ENCODE peak calls at places on chromosomes 16 and 17, in eight cellular contexts. G is GM12878, E is GM23248, D is H9, U is IMR-90, T is fibroblast of lung, K is MM.1S, M is GM23338. L is an unnamed sample.
A peak's percentile ranks its signal among the peaks of the same experiment; 100 is the strongest.

GRCh38 chr17:60851181-60851580 is 173.5 kb downstream of the BCAS3 start:
- DNase-seq in G (no peak), E (no peak), D (peak; percentile 61), U (no peak), T (no peak), K (peak; percentile 22), M (peak; percentile 53), L (no peak)

GRCh38 chr16:1533443-1533951 is at the start of gene TMEM204:
- DNase-seq in G (no peak), E (peak; percentile 81), D (no peak), U (peak; percentile 78), T (peak; percentile 11), K (no peak), M (peak; percentile 33), L (no peak)

GRCh38 chr16:17556276-17557052 is 85.7 kb upstream of the XYLT1 start:
- DNase-seq in G (no peak), E (peak; percentile 67), D (peak; percentile 41), U (peak; percentile 33), T (peak; percentile 63), K (peak; percentile 34), M (peak; percentile 77), L (peak; percentile 65)

GRCh38 chr17:5680766-5681165 is 96.5 kb upstream of the NLRP1 start:
- DNase-seq in G (no peak), E (no peak), D (peak; percentile 52), U (no peak), T (no peak), K (no peak), M (peak; percentile 67), L (no peak)

GRCh38 chr17:28912938-28913333 is 10.1 kb upstream of the DHRS13 start:
- DNase-seq in G (no peak), E (no peak), D (no peak), U (no peak), T (no peak), K (no peak), M (no peak), L (no peak)

GRCh38 chr17:19706791-19707727 is 9.3 kb downstream of the SLC47A2 start:
- DNase-seq in G (no peak), E (no peak), D (peak; percentile 30), U (no peak), T (no peak), K (no peak), M (no peak), L (no peak)

GRCh38 chr17:48497103-48497502 is 33.7 kb downstream of the HOXB1 start:
- DNase-seq in G (no peak), E (peak; percentile 44), D (no peak), U (peak; percentile 89), T (peak; percentile 82), K (no peak), M (no peak), L (no peak)

GRCh38 chr16:6704306-6704705 is 628.3 kb upstream of the RBFOX1 start:
- DNase-seq in G (no peak), E (no peak), D (no peak), U (no peak), T (no peak), K (no peak), M (no peak), L (no peak)

GRCh38 chr17:37742114-37742761 is 2.6 kb downstream of the HNF1B start:
- DNase-seq in G (no peak), E (peak; percentile 40), D (peak; percentile 72), U (peak; percentile 20), T (peak; percentile 17), K (no peak), M (peak; percentile 70), L (no peak)

GRCh38 chr17:42472709-42473521 is 14.2 kb downstream of the ATP6V0A1 start:
- DNase-seq in G (no peak), E (peak; percentile 95), D (no peak), U (peak; percentile 93), T (peak; percentile 89), K (no peak), M (no peak), L (no peak)

GRCh38 chr16:17259751-17260270 is 210.9 kb downstream of the XYLT1 start:
- DNase-seq in G (no peak), E (no peak), D (no peak), U (peak; percentile 37), T (no peak), K (no peak), M (no peak), L (no peak)

GRCh38 chr17:14169287-14169686 is 67.4 kb downstream of the CDRT15 start:
- DNase-seq in G (no peak), E (no peak), D (no peak), U (no peak), T (no peak), K (no peak), M (no peak), L (no peak)

GRCh38 chr17:45136846-45137560 is 1.5 kb downstream of the ACBD4 start:
- DNase-seq in G (no peak), E (no peak), D (no peak), U (no peak), T (no peak), K (no peak), M (no peak), L (no peak)

GRCh38 chr16:31484491-31485171 is 1.7 kb downstream of the SLC5A2 start:
- DNase-seq in G (no peak), E (no peak), D (peak; percentile 77), U (no peak), T (peak; percentile 45), K (no peak), M (peak; percentile 65), L (no peak)

GRCh38 chr17:67281736-67282135 is 36.7 kb upstream of the HELZ start:
- DNase-seq in G (no peak), E (peak; percentile 30), D (no peak), U (no peak), T (no peak), K (no peak), M (no peak), L (no peak)

GRCh38 chr17:6524520-6524919 is 31.8 kb downstream of the PITPNM3 start:
- DNase-seq in G (no peak), E (peak; percentile 53), D (peak; percentile 10), U (peak; percentile 27), T (peak; percentile 40), K (no peak), M (no peak), L (no peak)

GRCh38 chr16:18932243-18932997 is 6.2 kb upstream of the SMG1 start:
- DNase-seq in G (no peak), E (peak; percentile 91), D (no peak), U (peak; percentile 43), T (peak; percentile 74), K (no peak), M (no peak), L (no peak)

GRCh38 chr17:10177921-10178788 is 20.3 kb downstream of the GAS7 start:
- DNase-seq in G (no peak), E (peak; percentile 96), D (peak; percentile 87), U (peak; percentile 83), T (peak; percentile 34), K (no peak), M (peak; percentile 88), L (peak; percentile 93)

GRCh38 chr17:73616120-73616872 is 27.9 kb downstream of the SDK2 start:
- DNase-seq in G (no peak), E (no peak), D (no peak), U (no peak), T (no peak), K (no peak), M (peak; percentile 30), L (no peak)

GRCh38 chr17:73613947-73614655 is 30.1 kb downstream of the SDK2 start:
- DNase-seq in G (no peak), E (no peak), D (peak; percentile 80), U (no peak), T (no peak), K (no peak), M (peak; percentile 67), L (no peak)

GRCh38 chr17:73613271-73613941 is 30.8 kb downstream of the SDK2 start:
- DNase-seq in G (no peak), E (no peak), D (peak; percentile 97), U (no peak), T (no peak), K (no peak), M (peak; percentile 75), L (no peak)

GRCh38 chr17:73620414-73620813 is 23.8 kb downstream of the SDK2 start:
- DNase-seq in G (no peak), E (no peak), D (no peak), U (no peak), T (no peak), K (no peak), M (no peak), L (no peak)

DNA sequence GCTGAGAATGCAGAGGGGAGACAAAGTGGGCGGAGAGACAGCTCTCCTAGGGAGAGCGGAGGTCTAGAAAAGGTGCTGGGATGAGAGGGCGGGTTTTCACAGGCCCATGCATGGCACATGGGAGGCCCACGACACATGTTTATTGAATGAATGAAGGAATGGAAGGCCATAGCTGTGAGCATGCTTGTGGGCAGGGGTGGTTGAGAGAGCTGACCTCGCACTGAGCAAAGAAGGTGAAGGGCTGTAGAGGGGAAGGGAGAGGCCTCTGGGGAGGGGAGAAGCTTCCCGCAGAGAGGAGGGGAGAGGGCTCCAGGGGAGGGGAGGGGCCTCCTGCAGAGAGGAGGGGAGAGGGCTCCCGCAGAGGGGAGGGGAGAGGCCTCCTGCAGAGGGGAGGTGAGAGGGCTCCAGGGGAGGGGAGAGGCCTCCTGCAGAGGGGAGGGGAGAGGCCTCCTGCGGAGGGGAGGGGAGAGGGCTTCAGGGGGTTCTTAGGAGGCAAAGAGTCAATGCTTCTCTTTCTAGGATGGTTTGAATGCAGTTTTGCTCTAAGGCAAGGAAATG is 27.3 kb downstream of the SDK2 start:
- DNase-seq in G (no peak), E (no peak), D (no peak), U (no peak), T (no peak), K (no peak), M (no peak), L (no peak)
- H2AFZ ChIP-seq in G (no peak overlapping the region), E (no peak overlapping the region), D (no peak overlapping the region), U (no peak overlapping the region), T (no peak overlapping the region), K (no peak overlapping the region), M (peak overlapping the region; percentile 43), L (no peak overlapping the region)

GRCh38 chr17:72976971-72977767 is 115.3 kb downstream of the SLC39A11 start:
- DNase-seq in G (peak; percentile 38), E (peak; percentile 92), D (no peak), U (peak; percentile 95), T (peak; percentile 91), K (no peak), M (no peak), L (peak; percentile 95)
- H2AFZ ChIP-seq in G (peak overlapping the region; percentile 34), E (peak overlapping the region; percentile 64), D (no peak overlapping the region), U (peak overlapping the region; percentile 75), T (peak overlapping the region; percentile 33), K (no peak overlapping the region), M (no peak overlapping the region), L (peak overlapping the region; percentile 2)

DNA sequence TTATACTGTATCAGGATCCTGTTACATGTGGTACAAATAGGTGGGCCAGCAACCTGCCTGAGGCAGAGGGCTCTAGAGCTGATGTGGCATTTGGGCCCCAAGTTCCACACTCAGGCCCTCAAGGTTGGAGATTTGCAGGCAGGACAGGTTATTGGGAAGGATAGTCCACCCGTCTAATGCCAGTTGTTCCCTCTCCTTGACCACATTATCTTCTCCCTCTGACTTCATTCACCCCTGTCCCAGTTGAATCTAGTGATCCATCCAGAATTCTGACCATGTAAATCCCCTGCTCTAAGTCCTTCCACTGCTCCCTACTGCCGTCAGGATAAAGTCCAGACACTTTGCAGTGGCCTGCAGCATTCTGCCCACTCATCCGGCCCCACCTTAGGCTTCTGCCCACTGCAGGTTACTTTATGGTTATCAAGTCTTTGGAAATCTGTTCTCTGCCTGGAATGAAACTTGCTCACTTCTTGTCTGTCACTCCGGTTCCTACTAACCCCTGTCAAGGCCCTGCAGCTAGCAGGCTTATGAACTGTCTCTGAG is 1.9 kb upstream of the NFATC3 start:
- DNase-seq in G (no peak), E (no peak), D (no peak), U (no peak), T (no peak), K (no peak), M (no peak), L (no peak)
- H2AFZ ChIP-seq in G (no peak overlapping the region), E (no peak overlapping the region), D (no peak overlapping the region), U (no peak overlapping the region), T (no peak overlapping the region), K (no peak overlapping the region), M (no peak overlapping the region), L (no peak overlapping the region)

GRCh38 chr16:46830902-46831647 is at the start of gene C16orf87:
- DNase-seq in G (peak; percentile 63), E (peak; percentile 98), D (peak; percentile 92), U (peak; percentile 92), T (peak; percentile 90), K (peak; percentile 94), M (peak; percentile 93), L (peak; percentile 98)
- H2AFZ ChIP-seq in G (peak within 1 kb of the TSS; percentile 91), E (peak within 1 kb of the TSS; percentile 86), D (no peak within 1 kb of the TSS), U (peak within 1 kb of the TSS; percentile 95), T (peak within 1 kb of the TSS; percentile 19), K (peak within 1 kb of the TSS; percentile 82), M (peak within 1 kb of the TSS; percentile 26), L (peak within 1 kb of the TSS; percentile 47)